ENCODE peak calls at places on chromosomes 2 and 18, in four cellular contexts. A, E, W and S are unnamed samples.
A peak's percentile ranks its signal among the peaks of the same experiment; 100 is the strongest.

GRCh38 chr2:241052677-241053360 is 49.3 kb downstream of the MTERF4 start:
- DNase-seq in W (no peak), E (no peak), A (no peak), S (no peak)

GRCh38 chr2:98944786-98945185 is 8.8 kb upstream of the CRACDL start:
- DNase-seq in A (no peak), W (no peak), E (no peak), S (no peak)

GRCh38 chr18:22817844-22818243 is 115.3 kb upstream of the RBBP8 start:
- DNase-seq in E (no peak), A (no peak), W (no peak), S (no peak)

GRCh38 chr18:22228930-22229329 is 59.5 kb downstream of the GATA6 start:
- DNase-seq in A (no peak), E (no peak), W (no peak), S (no peak)

GRCh38 chr2:46936566-46936965 is 21.0 kb upstream of the MCFD2 start:
- DNase-seq in A (no peak), E (no peak), W (no peak), S (no peak)

GRCh38 chr2:228417966-228418365 is 236.5 kb upstream of the SPHKAP start:
- DNase-seq in W (no peak), A (no peak), E (no peak), S (no peak)

GRCh38 chr2:26861610-26862224 is 13.8 kb downstream of the DPYSL5 start:
- DNase-seq in A (no peak), W (no peak), E (no peak), S (no peak)

GRCh38 chr2:207133862-207134519 is 31.8 kb downstream of the KLF7 start:
- DNase-seq in A (no peak), W (no peak), E (no peak), S (peak; percentile 55)

GRCh38 chr2:160666019-160666676 is 172.5 kb upstream of the RBMS1 start:
- DNase-seq in W (peak; percentile 46), E (peak; percentile 17), A (no peak), S (no peak)

GRCh38 chr2:30234180-30234971 is 3.0 kb downstream of the LBH start:
- DNase-seq in W (peak; percentile 12), A (no peak), E (no peak), S (peak; percentile 52)

GRCh38 chr2:240423788-240424191 is 11.7 kb upstream of the GPC1 start:
- DNase-seq in E (no peak), A (no peak), W (no peak), S (no peak)

GRCh38 chr2:215607790-215608189 is 171.9 kb upstream of the FN1 start:
- DNase-seq in W (no peak), A (no peak), E (no peak), S (no peak)

GRCh38 chr2:215605214-215605613 is 169.3 kb upstream of the FN1 start:
- DNase-seq in A (no peak), W (no peak), E (no peak), S (no peak)

GRCh38 chr2:215603440-215603839 is 167.6 kb upstream of the FN1 start:
- DNase-seq in E (no peak), A (no peak), W (no peak), S (no peak)

GRCh38 chr2:215604631-215605030 is 168.8 kb upstream of the FN1 start:
- DNase-seq in A (no peak), E (no peak), W (no peak), S (no peak)

GRCh38 chr2:215606219-215606618 is 170.4 kb upstream of the FN1 start:
- DNase-seq in E (no peak), W (no peak), A (no peak), S (no peak)
- H3K4me3 ChIP-seq in E (no peak overlapping the region), W (no peak overlapping the region), A (no peak overlapping the region), S (no peak overlapping the region)

DNA sequence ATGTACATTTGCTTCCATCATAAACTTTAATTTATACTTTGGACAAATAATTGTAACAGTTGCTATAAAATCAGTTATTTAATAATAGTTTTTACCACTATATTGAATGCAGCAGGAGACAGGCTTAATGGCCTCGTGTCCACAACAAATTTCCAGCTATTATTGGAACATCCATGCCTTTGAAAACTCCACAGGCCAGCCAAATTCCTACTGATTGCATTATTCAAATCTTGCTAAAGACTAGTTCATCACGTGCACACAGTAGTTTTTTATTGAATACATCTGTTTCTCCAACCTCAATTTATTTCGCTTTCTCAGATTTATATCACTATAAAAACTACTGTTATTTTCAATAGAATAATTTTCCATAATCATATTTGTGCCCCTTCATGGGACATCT is 18.4 kb upstream of the PTPRM start:
- DNase-seq in W (no peak), E (no peak), A (no peak), S (no peak)
- TF ChIP-seq CREB1 in W (no peak), E (no peak), A (no peak), S (no peak)

GRCh38 chr2:15041429-15041837 is 408.9 kb downstream of the LRATD1 start:
- DNase-seq in E (no peak), A (no peak), W (no peak), S (no peak)
- TF ChIP-seq REST in E (no peak), A (no peak), W (no peak), S (no peak)

GRCh38 chr2:18647731-18648130 is 58.4 kb upstream of the NT5C1B start:
- DNase-seq in E (no peak), A (no peak), W (no peak), S (no peak)

GRCh38 chr2:18645315-18645714 is 55.9 kb upstream of the NT5C1B start:
- DNase-seq in E (no peak), A (no peak), W (no peak), S (no peak)

GRCh38 chr2:18650221-18650620 is 60.9 kb upstream of the NT5C1B start:
- DNase-seq in E (no peak), W (no peak), A (no peak), S (no peak)

GRCh38 chr2:18651842-18652774 is 62.7 kb upstream of the NT5C1B start:
- DNase-seq in A (no peak), W (no peak), E (no peak), S (no peak)

DNA sequence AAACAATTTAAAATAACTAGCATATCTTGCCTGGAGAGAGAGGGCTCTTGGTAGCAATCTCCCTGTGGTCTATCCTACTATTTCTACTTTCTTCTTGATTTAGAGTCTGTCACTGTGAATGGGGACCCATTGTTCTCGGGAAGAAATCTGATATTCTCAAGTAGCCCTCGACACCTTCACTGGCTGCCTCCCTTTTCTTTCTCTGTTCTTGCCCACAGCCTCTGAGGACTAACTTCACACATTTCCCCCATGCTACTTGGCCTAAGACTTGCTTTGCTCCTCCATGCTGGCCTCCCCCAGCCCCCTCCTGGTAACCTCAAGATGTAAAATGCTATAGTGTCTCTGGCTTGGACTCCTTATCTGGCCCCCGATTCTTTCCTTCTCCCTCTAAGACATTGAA is 58.8 kb upstream of the NT5C1B start:
- DNase-seq in E (no peak), A (no peak), W (no peak), S (no peak)
- H3K4me3 ChIP-seq in E (no peak overlapping the region), A (no peak overlapping the region), W (no peak overlapping the region), S (no peak overlapping the region)

DNA sequence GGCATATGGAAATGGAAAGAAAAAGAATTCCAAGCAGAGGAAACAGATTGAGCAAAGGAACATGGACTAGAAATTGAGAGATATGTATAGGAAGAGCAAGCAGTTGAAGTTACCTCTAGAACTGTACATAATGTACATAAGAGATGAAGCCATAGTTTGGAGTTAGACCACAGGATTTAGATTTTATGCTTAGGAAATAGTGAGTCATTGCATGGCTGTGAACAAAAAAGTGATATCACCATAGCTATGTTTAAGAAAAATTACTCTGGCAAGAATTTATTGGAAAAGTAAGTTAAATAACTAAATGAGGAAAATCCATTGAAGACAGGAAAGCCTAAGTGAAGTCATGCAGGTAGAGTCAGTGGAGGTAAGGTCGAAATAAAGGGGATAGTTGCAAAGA is 99.4 kb upstream of the GALNT5 start:
- DNase-seq in A (no peak), E (no peak), W (no peak), S (no peak)
- TF ChIP-seq CREB1 in A (no peak), E (no peak), W (no peak), S (no peak)

DNA sequence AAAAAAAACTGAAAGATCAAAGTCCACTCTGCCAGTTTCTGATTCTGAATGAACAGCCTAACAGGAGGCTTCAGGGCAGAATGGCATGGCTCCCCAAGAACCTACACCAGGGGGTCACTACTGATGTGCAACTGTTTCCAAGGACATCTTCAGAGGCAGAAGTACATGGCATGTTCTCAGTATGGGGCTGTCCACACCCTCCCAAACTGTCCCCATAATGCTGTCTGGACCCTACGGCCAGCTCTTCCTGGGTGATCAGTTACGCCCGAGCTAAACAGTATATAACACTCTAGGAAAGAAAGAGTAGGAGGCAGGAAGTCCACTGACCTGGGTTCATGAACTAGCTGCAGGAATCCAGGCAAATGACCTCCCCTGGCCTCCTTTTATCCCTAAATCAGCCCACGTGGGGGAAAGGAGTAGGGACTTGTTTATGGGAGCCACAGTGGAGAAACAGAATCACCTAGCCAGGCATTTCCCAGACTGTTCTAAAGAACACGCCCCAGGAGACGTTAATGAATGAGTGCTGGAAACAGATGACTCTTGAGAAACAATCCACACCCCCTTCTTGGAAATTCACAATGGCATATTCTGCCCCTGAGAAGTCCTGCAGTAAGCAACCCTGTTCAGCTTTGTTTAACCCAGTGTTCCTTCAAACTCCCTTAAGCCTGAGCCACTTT is 2.5 kb downstream of the TMBIM1 start:
- DNase-seq in A (no peak), W (peak; percentile 63), E (no peak), S (no peak)
- TF ChIP-seq REST in A (no peak), W (no peak), E (no peak), S (no peak)

GRCh38 chr18:28087173-28087563 is 89.8 kb downstream of the CDH2 start:
- DNase-seq in E (no peak), W (peak; percentile 7), A (no peak), S (no peak)
- H3K4me3 ChIP-seq in E (no peak overlapping the region), W (no peak overlapping the region), A (no peak overlapping the region), S (peak overlapping the region; percentile 15)

GRCh38 chr2:133829686-133830085 is 261.4 kb upstream of the NCKAP5 start:
- DNase-seq in W (no peak), A (no peak), E (no peak), S (no peak)
- TF ChIP-seq CREB1 in W (no peak), A (no peak), E (no peak), S (no peak)

GRCh38 chr2:58598171-58598570 is 357.0 kb upstream of the FANCL start:
- DNase-seq in A (no peak), W (no peak), E (no peak), S (no peak)
- TF ChIP-seq REST in A (no peak), W (no peak), E (no peak), S (no peak)